ENCODE peak calls at places on chromosomes 3 and 15, in eight cellular contexts. B is heart left ventricle, S is ovary, U is transverse colon, E is uterus, R is body of pancreas, P is H54, K is HCT116. O is an unnamed sample.

GRCh38 chr3:124919756-124920155 is 14.8 kb downstream of the MUC13 start:
- DNase-seq in E (no peak), U (no peak), B (no peak), S (no peak), K (no peak), P (no peak), R (no peak), O (no peak)

GRCh38 chr15:70164910-70165791 is 67.4 kb upstream of the TLE3 start:
- DNase-seq in B (peak), U (no peak), P (no peak), S (no peak), K (no peak), E (no peak), R (peak), O (no peak)

GRCh38 chr15:38691951-38692788 is 127.6 kb upstream of the RASGRP1 start:
- DNase-seq in U (no peak), K (no peak), R (no peak), S (no peak), B (no peak), P (no peak), E (no peak), O (no peak)

GRCh38 chr3:30012941-30013543 is 593.4 kb upstream of the TGFBR2 start:
- DNase-seq in S (no peak), B (peak), P (peak), R (peak), E (peak), K (peak), U (peak), O (peak)

GRCh38 chr3:79419222-79419621 is 348.6 kb downstream of the ROBO1 start:
- DNase-seq in E (no peak), P (no peak), R (no peak), B (no peak), S (no peak), U (no peak), K (no peak), O (no peak)

GRCh38 chr3:116678853-116679252 is 30.7 kb upstream of the TUSC7 start:
- DNase-seq in S (no peak), B (no peak), K (no peak), E (no peak), U (no peak), R (no peak), P (no peak), O (no peak)

GRCh38 chr3:195411831-195412230 is 31.0 kb downstream of the ACAP2 start:
- DNase-seq in P (no peak), S (no peak), K (no peak), R (no peak), E (no peak), U (no peak), B (no peak), O (no peak)

GRCh38 chr3:73552700-73553099 is 72.0 kb downstream of the PDZRN3 start:
- DNase-seq in U (no peak), S (no peak), R (no peak), E (no peak), B (no peak), K (no peak), P (no peak), O (no peak)

GRCh38 chr15:37035349-37035748 is 65.0 kb downstream of the MEIS2 start:
- DNase-seq in S (no peak), K (no peak), P (no peak), R (no peak), E (no peak), U (no peak), B (no peak), O (no peak)

GRCh38 chr3:136676009-136676408 is 76.2 kb downstream of the STAG1 start:
- DNase-seq in K (no peak), S (no peak), B (no peak), P (no peak), E (no peak), R (no peak), U (no peak), O (no peak)

GRCh38 chr3:57382933-57383332 is 90.4 kb upstream of the ASB14 start:
- DNase-seq in P (no peak), S (no peak), U (no peak), K (no peak), R (no peak), B (no peak), E (no peak), O (no peak)

GRCh38 chr3:57783186-57784088 is 27.3 kb downstream of the SLMAP start:
- DNase-seq in S (no peak), U (no peak), R (peak), E (no peak), B (peak), K (no peak), P (no peak), O (peak)

GRCh38 chr3:131526801-131527347 is 24.1 kb upstream of the MRPL3 start:
- DNase-seq in U (no peak), P (no peak), E (no peak), B (peak), K (no peak), S (peak), R (peak), O (peak)

GRCh38 chr3:123695731-123696640 is 111.1 kb upstream of the HACD2 start:
- DNase-seq in S (no peak), B (no peak), E (no peak), K (no peak), P (no peak), R (no peak), U (no peak), O (no peak)

GRCh38 chr15:75727031-75727531 is 14.4 kb upstream of the CSPG4 start:
- DNase-seq in R (no peak), E (no peak), P (no peak), U (no peak), S (no peak), K (no peak), B (no peak), O (no peak)

GRCh38 chr3:140994316-140994715 is 52.7 kb downstream of the SLC25A36 start:
- DNase-seq in P (no peak), S (no peak), R (no peak), B (no peak), K (no peak), U (no peak), E (no peak), O (no peak)

GRCh38 chr3:183560607-183561006 is 5.1 kb upstream of the KLHL6 start:
- DNase-seq in K (no peak), E (no peak), B (no peak), U (no peak), P (no peak), S (no peak), R (no peak), O (peak)

GRCh38 chr3:13282986-13283876 is 136.9 kb downstream of the NUP210 start:
- DNase-seq in P (no peak), R (peak), K (peak), E (no peak), S (no peak), U (no peak), B (no peak), O (peak)

GRCh38 chr3:69048990-69049389 is 3.1 kb downstream of the TMF1 start:
- DNase-seq in U (no peak), R (no peak), P (no peak), B (no peak), E (no peak), K (no peak), S (no peak), O (no peak)

GRCh38 chr3:62961874-62962556 is 86.8 kb upstream of the CADPS start:
- DNase-seq in U (no peak), R (no peak), E (no peak), B (no peak), P (no peak), K (no peak), S (no peak), O (no peak)

GRCh38 chr3:58630081-58630709 is 36.4 kb downstream of the FAM3D start:
- DNase-seq in S (peak), U (peak), R (peak), P (peak), K (peak), E (peak), B (peak), O (peak)

GRCh38 chr3:112302061-112302830 is 8.2 kb upstream of the SLC9C1 start:
- DNase-seq in U (no peak), B (no peak), K (no peak), P (no peak), E (no peak), S (no peak), R (no peak), O (peak)

GRCh38 chr3:128070898-128071591 is 18.8 kb downstream of the SEC61A1 start:
- DNase-seq in R (no peak), K (no peak), E (no peak), U (no peak), P (no peak), S (no peak), B (no peak), O (no peak)

GRCh38 chr3:188646592-188646991 is 492.6 kb downstream of the LPP start:
- DNase-seq in U (no peak), K (no peak), S (no peak), E (no peak), P (no peak), R (no peak), B (no peak), O (peak)

GRCh38 chr15:40267670-40268069 is 15.2 kb downstream of the ANKRD63 start:
- DNase-seq in E (no peak), R (no peak), B (no peak), P (no peak), K (no peak), U (no peak), S (no peak), O (no peak)

GRCh38 chr15:48221261-48221660 is 15.2 kb downstream of the SLC12A1 start:
- DNase-seq in S (no peak), B (no peak), R (no peak), P (no peak), E (no peak), U (no peak), K (no peak), O (no peak)

GRCh38 chr15:80523746-80524145 is 119.6 kb downstream of the ARNT2 start:
- DNase-seq in K (no peak), E (no peak), U (no peak), S (no peak), R (no peak), B (no peak), P (no peak), O (no peak)

GRCh38 chr3:178318957-178319528 is 217.2 kb upstream of the KCNMB2 start:
- DNase-seq in S (no peak), P (no peak), R (no peak), U (no peak), K (no peak), E (no peak), B (no peak), O (no peak)

GRCh38 chr15:79549196-79549595 is 117.1 kb downstream of the MINAR1 start:
- DNase-seq in R (no peak), S (no peak), P (no peak), U (no peak), K (peak), E (no peak), B (no peak), O (no peak)

GRCh38 chr15:94042163-94042954 is 189.0 kb upstream of the MCTP2 start:
- DNase-seq in R (no peak), U (no peak), S (no peak), K (no peak), P (no peak), E (peak), B (no peak), O (no peak)

GRCh38 chr3:15098503-15099363 is at the start of gene RBSN:
- DNase-seq in B (peak), U (peak), P (peak), E (peak), S (peak), K (peak), R (peak), O (peak)

GRCh38 chr15:65285291-65286068 is 1.2 kb downstream of the PARP16 start:
- DNase-seq in R (no peak), P (no peak), U (no peak), E (no peak), K (no peak), S (no peak), B (no peak), O (no peak)

GRCh38 chr15:65287515-65287845 is 797 bp upstream of the PARP16 start:
- DNase-seq in K (no peak), R (no peak), U (no peak), S (no peak), P (no peak), E (no peak), B (no peak), O (peak)

GRCh38 chr15:65286069-65286703 is 497 bp downstream of the PARP16 start:
- DNase-seq in S (no peak), P (no peak), E (no peak), K (no peak), B (peak), R (peak), U (peak), O (peak)

GRCh38 chr15:65289261-65289854 is 2.7 kb upstream of the PARP16 start:
- DNase-seq in R (no peak), P (no peak), S (no peak), E (no peak), B (no peak), U (no peak), K (no peak), O (peak)

DNA sequence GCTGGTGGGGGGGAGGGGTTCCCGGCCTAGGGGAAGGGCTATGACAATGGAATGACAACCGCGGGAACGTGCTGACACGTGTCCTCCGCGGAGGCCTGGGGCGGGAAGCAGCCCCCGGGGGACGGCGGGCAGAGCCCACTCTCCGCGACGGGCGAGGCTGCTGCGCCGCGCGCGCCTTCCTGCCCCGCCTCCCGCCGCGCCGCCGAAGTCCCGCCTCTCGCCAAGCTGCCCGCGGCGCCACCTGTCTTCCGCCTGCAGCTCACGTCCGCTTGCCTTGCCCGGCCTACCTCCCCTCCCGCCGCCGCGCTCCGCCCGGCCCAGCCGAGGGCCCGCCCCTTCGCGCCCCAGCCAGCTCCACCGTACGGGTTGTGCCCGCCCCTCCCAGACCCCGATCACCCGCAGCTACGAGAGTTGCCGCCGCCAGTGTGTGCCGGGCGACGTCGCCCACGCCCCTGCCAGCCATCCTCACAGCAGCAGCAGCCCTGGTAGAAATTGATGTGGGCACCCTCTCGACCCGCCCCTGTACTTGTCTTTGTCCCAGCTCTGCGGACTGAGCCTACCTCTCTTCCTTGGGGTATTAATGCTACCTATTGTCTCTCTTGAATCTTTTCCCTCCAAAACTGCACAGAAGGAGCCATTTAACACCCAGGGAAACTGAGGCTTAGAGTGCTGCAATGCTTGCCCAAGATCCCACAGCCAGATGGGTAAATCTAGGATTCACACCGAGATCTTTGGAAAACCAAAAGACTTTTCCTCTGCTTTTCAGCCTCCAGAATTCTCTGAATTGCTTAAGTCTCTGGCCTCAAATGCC is at the start of gene PARP16:
- DNase-seq in B (peak), K (peak), R (peak), S (peak), E (peak), P (peak), U (peak), O (peak)
- TF ChIP-seq POLR2A in B (no peak), K (peak), R (peak), S (peak), E (peak), P (peak), U (peak), O (peak)

GRCh38 chr3:142578309-142579223 is at the start of gene ATR:
- DNase-seq in P (peak), U (peak), B (peak), E (peak), K (peak), S (peak), R (peak), O (peak)
- TF ChIP-seq POLR2A in P (peak), U (peak), B (no peak), E (peak), K (peak), S (peak), R (peak), O (peak)

DNA sequence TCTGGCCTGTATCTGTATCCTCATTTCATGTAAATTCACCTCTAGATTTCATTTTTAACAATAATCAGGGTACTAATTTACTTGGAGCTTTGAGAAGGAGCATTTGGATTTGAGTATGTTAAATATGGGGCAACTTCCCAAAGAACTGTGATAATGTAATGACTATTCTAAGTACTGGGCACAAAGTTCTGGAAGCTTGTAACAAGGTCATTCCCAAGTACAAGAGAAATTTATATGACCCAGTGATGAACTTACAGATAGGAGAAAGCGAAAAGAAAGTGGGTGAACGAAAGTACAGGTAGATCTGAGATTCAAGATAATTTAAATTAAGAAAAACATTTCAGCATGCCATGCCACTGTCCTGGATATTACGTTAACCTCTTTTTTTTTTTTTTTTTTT is 93.8 kb downstream of the MYO5A start:
- DNase-seq in P (no peak), S (no peak), E (no peak), B (no peak), R (no peak), U (no peak), K (no peak), O (no peak)
- TF ChIP-seq POLR2A in P (no peak), S (no peak), E (no peak), B (no peak), R (no peak), U (no peak), K (no peak), O (no peak)

DNA sequence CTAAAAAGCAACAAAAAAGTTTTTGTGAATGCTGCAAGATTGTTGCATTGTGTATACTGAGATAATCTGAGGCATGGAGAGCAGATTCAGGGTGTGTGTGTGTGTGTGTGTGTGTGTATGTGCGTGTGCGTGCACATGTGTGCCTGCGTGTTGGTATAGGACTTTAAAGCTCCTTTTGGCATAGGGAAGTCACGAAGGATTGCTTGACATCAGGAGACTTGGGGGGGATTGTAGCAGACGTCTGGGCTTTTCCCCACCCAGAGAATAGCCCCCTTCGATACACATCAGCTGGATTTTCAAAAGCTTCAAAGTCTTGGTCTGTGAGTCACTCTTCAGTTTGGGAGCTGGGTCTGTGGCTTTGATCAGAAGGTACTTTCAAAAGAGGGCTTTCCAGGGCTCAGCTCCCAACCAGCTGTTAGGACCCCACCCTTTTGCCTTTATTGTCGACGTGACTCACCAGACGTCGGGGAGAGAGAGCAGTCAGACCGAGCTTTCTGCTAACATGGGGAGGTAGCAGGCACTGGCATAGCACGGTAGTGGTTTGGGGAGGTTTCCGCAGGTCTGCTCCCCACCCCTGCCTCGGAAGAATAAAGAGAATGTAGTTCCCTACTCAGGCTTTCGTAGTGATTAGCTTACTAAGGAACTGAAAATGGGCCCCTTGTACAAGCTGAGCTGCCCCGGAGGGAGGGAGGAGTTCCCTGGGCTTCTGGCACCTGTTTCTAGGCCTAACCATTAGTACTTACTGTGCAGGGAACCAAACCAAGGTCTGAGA is 4.7 kb downstream of the BHLHE40 start:
- DNase-seq in B (peak), P (no peak), U (peak), R (peak), E (peak), S (no peak), K (peak), O (peak)
- TF ChIP-seq POLR2A in B (no peak), P (no peak), U (peak), R (peak), E (no peak), S (no peak), K (no peak), O (peak)

GRCh38 chr15:60396560-60396963 is 1.2 kb downstream of the ANXA2 start:
- DNase-seq in R (no peak), K (no peak), U (no peak), S (no peak), P (no peak), B (no peak), E (no peak), O (no peak)

GRCh38 chr15:60396100-60396499 is 1.7 kb downstream of the ANXA2 start:
- DNase-seq in R (peak), S (no peak), K (no peak), P (no peak), U (no peak), B (no peak), E (no peak), O (no peak)

GRCh38 chr15:60392986-60393811 is 4.6 kb downstream of the ANXA2 start:
- DNase-seq in E (peak), P (no peak), U (peak), S (peak), B (peak), R (peak), K (peak), O (no peak)

GRCh38 chr15:60396964-60397771 is 618 bp downstream of the ANXA2 start:
- DNase-seq in U (peak), K (no peak), R (peak), B (peak), P (no peak), S (peak), E (peak), O (peak)

DNA sequence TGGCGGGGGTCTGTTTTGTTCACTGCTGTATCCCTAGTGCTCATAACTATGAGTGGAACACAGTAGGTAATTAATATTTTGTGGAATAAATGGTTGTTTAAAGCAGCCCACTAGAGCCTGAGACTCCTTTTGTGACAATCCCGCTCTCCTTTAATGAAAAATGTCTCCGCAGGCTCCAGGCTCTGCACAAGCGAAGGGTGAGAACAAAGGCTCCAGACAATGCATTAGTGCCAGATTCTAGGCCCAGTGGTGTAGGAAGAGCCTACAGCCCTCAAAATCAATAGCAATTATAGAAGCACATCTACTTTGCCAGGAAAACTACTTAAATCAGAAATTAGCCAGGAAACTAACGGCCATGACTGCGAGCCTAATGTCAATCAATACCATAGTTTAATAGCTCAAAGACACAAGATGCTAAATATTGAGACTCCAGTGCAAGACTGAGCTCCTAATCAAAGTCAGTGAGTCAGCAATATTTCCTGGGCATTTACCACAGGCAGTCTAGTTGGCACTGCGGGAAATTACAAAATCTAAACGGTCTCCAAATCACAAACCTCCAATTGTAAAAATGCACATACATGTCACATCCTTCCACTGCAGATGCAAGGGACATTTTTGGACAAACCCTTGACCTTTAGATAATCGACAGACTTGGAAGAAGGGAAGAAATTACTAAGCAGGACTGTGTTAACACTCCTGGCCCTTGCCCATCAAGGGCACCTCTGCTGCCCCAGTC is 2.3 kb downstream of the ANXA2 start:
- DNase-seq in S (no peak), B (no peak), R (no peak), E (no peak), P (no peak), K (no peak), U (no peak), O (peak)
- TF ChIP-seq POLR2A in S (no peak), B (no peak), R (no peak), E (no peak), P (no peak), K (no peak), U (no peak), O (no peak)